ENCODE peak calls at places on chromosomes 13 and 19, in eight cellular contexts. U is MM.1S, L is body of pancreas, N is left lung, Y is PC-3, P is tibial artery, Z is colonic mucosa, S is mesenchymal stem cell. V is an unnamed sample. For H3K4me1, the result is how much of the 10 kb centered on the place peaks cover.

GRCh38 chr19:29510701-29511265 is 15.0 kb upstream of the VSTM2B start:
- DNase-seq in N (peak), U (no peak), Y (no peak), Z (no peak), S (no peak), P (no peak), L (no peak), V (no peak)

GRCh38 chr19:42121666-42122069 is 10.6 kb downstream of the POU2F2 start:
- DNase-seq in Z (peak), L (no peak), S (peak), Y (peak), N (peak), U (no peak), P (peak), V (peak)

GRCh38 chr13:95188128-95188527 is 113.1 kb downstream of the ABCC4 start:
- DNase-seq in U (no peak), Y (no peak), S (peak), Z (no peak), N (no peak), L (no peak), P (no peak), V (no peak)

GRCh38 chr13:95524270-95524901 is 28.1 kb upstream of the CLDN10 start:
- DNase-seq in N (no peak), Y (peak), Z (no peak), S (no peak), P (no peak), U (no peak), L (no peak), V (no peak)

GRCh38 chr13:23414682-23415081 is 18.8 kb downstream of the SACS start:
- DNase-seq in Y (no peak), P (no peak), U (no peak), Z (no peak), S (no peak), N (no peak), L (no peak), V (no peak)

GRCh38 chr19:5106361-5106760 is 137.4 kb downstream of the KDM4B start:
- DNase-seq in L (no peak), U (no peak), N (no peak), S (no peak), Y (no peak), P (no peak), Z (no peak), V (no peak)

GRCh38 chr19:13008926-13009787 is 13.9 kb downstream of the NFIX start:
- DNase-seq in Z (no peak), L (no peak), Y (peak), U (no peak), S (no peak), N (peak), P (no peak), V (no peak)

GRCh38 chr13:44220948-44221347 is 152.7 kb upstream of the SERP2 start:
- DNase-seq in Y (no peak), S (no peak), U (no peak), Z (no peak), L (no peak), P (peak), N (no peak), V (no peak)

GRCh38 chr13:57935965-57936364 is 304.4 kb downstream of the PCDH17 start:
- DNase-seq in Y (no peak), S (no peak), Z (no peak), U (no peak), L (no peak), N (no peak), P (no peak), V (no peak)

GRCh38 chr19:41192574-41193419 is at the start of gene CYP2S1:
- DNase-seq in Z (peak), U (no peak), P (no peak), S (peak), N (peak), L (no peak), Y (peak), V (peak)

GRCh38 chr13:100610399-100611347 is 22.1 kb upstream of the GGACT start:
- DNase-seq in U (no peak), S (no peak), L (no peak), Y (no peak), Z (no peak), N (no peak), P (no peak), V (no peak)

GRCh38 chr19:51020988-51021651 is 1.6 kb upstream of the KLK10 start:
- DNase-seq in S (peak), P (no peak), U (peak), Z (no peak), L (peak), N (no peak), Y (peak), V (peak)

GRCh38 chr19:35731353-35731752 is 10.9 kb downstream of the IGFLR1 start:
- DNase-seq in P (no peak), L (no peak), Y (peak), Z (no peak), S (no peak), U (no peak), N (no peak), V (no peak)

GRCh38 chr13:110617326-110618072 is 2.2 kb downstream of the NAXD start:
- DNase-seq in S (peak), U (no peak), N (no peak), Z (peak), Y (no peak), P (no peak), L (peak), V (no peak)

GRCh38 chr13:48334534-48335127 is 31.1 kb downstream of the RB1 start:
- DNase-seq in L (no peak), Y (peak), Z (no peak), P (no peak), N (no peak), S (peak), U (peak), V (peak)

GRCh38 chr19:53903055-53903680 is 5.9 kb upstream of the CACNG7 start:
- DNase-seq in P (no peak), Y (peak), L (peak), U (peak), Z (peak), S (peak), N (no peak), V (peak)

GRCh38 chr13:39159971-39160370 is 121.7 kb downstream of the NHLRC3 start:
- DNase-seq in U (no peak), N (no peak), L (no peak), P (no peak), Y (no peak), S (no peak), Z (no peak), V (no peak)

GRCh38 chr19:35206379-35206778 is 22.2 kb downstream of the FAM187B start:
- DNase-seq in N (no peak), L (no peak), Z (no peak), U (peak), S (no peak), P (no peak), Y (no peak), V (no peak)

GRCh38 chr19:39119830-39120229 is 5.8 kb upstream of the PAK4 start:
- DNase-seq in U (no peak), Y (no peak), L (no peak), S (no peak), P (no peak), N (no peak), Z (no peak), V (no peak)

GRCh38 chr13:93226623-93227279 is at the start of gene GPC6:
- DNase-seq in U (peak), N (no peak), S (peak), Z (peak), Y (peak), P (no peak), L (peak), V (no peak)

GRCh38 chr19:19050731-19051130 is 13.1 kb upstream of the SLC25A42 start:
- DNase-seq in Z (no peak), S (no peak), Y (no peak), N (no peak), L (no peak), U (no peak), P (no peak), V (no peak)

GRCh38 chr13:95368998-95369397 is 67.7 kb upstream of the ABCC4 start:
- DNase-seq in Y (no peak), Z (no peak), L (no peak), S (no peak), P (no peak), U (no peak), N (no peak), V (no peak)

GRCh38 chr13:40309881-40310280 is 356.6 kb downstream of the FOXO1 start:
- DNase-seq in Y (no peak), S (no peak), Z (no peak), U (no peak), L (no peak), P (no peak), N (no peak), V (no peak)

GRCh38 chr19:52566588-52566987 is 3.5 kb upstream of the ZNF701 start:
- DNase-seq in Y (peak), P (no peak), U (no peak), L (no peak), Z (no peak), N (no peak), S (peak), V (no peak)

GRCh38 chr13:22032905-22033304 is 362.0 kb downstream of the FGF9 start:
- DNase-seq in S (no peak), N (no peak), Z (no peak), P (no peak), Y (no peak), L (peak), U (no peak), V (no peak)

GRCh38 chr19:42524250-42524649 is 4.0 kb downstream of the CEACAM1 start:
- DNase-seq in L (no peak), U (no peak), P (no peak), Z (no peak), Y (no peak), N (no peak), S (no peak), V (no peak)

GRCh38 chr13:102825921-102826706 is 19.7 kb upstream of the ERCC5 start:
- DNase-seq in L (no peak), P (no peak), S (peak), Y (peak), N (no peak), Z (no peak), U (no peak), V (no peak)

GRCh38 chr13:52659340-52659739 is 6.7 kb downstream of the SUGT1 start:
- DNase-seq in S (no peak), P (no peak), L (no peak), U (no peak), Z (no peak), N (no peak), Y (no peak), V (no peak)

GRCh38 chr13:52638929-52639328 is 3.3 kb upstream of the HNRNPA1L2 start:
- DNase-seq in Y (no peak), Z (no peak), U (no peak), N (no peak), L (no peak), S (no peak), P (no peak), V (no peak)

GRCh38 chr19:47429140-47429793 is 9.9 kb upstream of the MEIS3 start:
- DNase-seq in S (no peak), U (no peak), Z (no peak), N (no peak), L (no peak), Y (no peak), P (no peak), V (no peak)

GRCh38 chr19:47427241-47428176 is 8.2 kb upstream of the MEIS3 start:
- DNase-seq in N (no peak), L (peak), Z (peak), S (peak), U (peak), Y (peak), P (no peak), V (peak)

GRCh38 chr19:47432091-47432490 is 12.8 kb upstream of the MEIS3 start:
- DNase-seq in Z (no peak), S (no peak), Y (no peak), N (no peak), U (no peak), L (no peak), P (no peak), V (no peak)

GRCh38 chr19:47430041-47430802 is 10.9 kb upstream of the MEIS3 start:
- DNase-seq in Z (peak), Y (no peak), P (no peak), U (no peak), N (no peak), S (peak), L (peak), V (no peak)

GRCh38 chr19:47428177-47428894 is 9.0 kb upstream of the MEIS3 start:
- DNase-seq in N (no peak), Z (peak), L (peak), Y (peak), S (peak), P (peak), U (peak), V (peak)
- H3K4me3 ChIP-seq in N (no peak), Z (no peak), L (no peak), Y (peak), S (peak), P (no peak), U (peak), V (peak)

GRCh38 chr19:2111425-2111824 is 14.7 kb downstream of the IZUMO4 start:
- DNase-seq in U (no peak), L (no peak), Z (no peak), Y (no peak), N (peak), P (no peak), S (no peak), V (no peak)
- H3K4me1 ChIP-seq in U (under half), L (under half), Z (under half), Y (under half), N (under half), P (under half), S (under half), V (under half)

GRCh38 chr19:676007-676342 is 217 bp upstream of the FSTL3 start:
- DNase-seq in Z (no peak), S (no peak), Y (no peak), N (no peak), P (no peak), L (no peak), U (no peak), V (no peak)

GRCh38 chr19:678791-679388 is 2.7 kb downstream of the FSTL3 start:
- DNase-seq in N (no peak), Y (no peak), S (peak), U (no peak), P (peak), L (no peak), Z (no peak), V (no peak)

GRCh38 chr19:677201-677600 is 1.0 kb downstream of the FSTL3 start:
- DNase-seq in P (peak), Y (peak), U (no peak), L (peak), N (no peak), Z (peak), S (peak), V (no peak)

GRCh38 chr19:676343-677105 is at the start of gene FSTL3:
- DNase-seq in U (no peak), Z (no peak), L (no peak), Y (peak), N (no peak), P (no peak), S (peak), V (no peak)

GRCh38 chr19:677601-678380 is 1.6 kb downstream of the FSTL3 start:
- DNase-seq in L (peak), Z (no peak), Y (peak), U (no peak), N (no peak), S (peak), P (peak), V (no peak)
- H3K27ac ChIP-seq in L (peak), Z (peak), Y (peak), U (no peak), N (peak), S (peak), P (peak), V (no peak)

GRCh38 chr19:3402631-3403443 is 36.5 kb downstream of the NFIC start:
- DNase-seq in P (no peak), L (no peak), Y (no peak), N (no peak), S (no peak), Z (no peak), U (no peak), V (no peak)

GRCh38 chr19:3405261-3405653 is 38.9 kb downstream of the NFIC start:
- DNase-seq in Z (no peak), U (no peak), L (no peak), P (no peak), N (no peak), S (no peak), Y (no peak), V (no peak)

GRCh38 chr19:3401004-3401768 is 34.8 kb downstream of the NFIC start:
- DNase-seq in Y (no peak), Z (no peak), S (no peak), L (peak), U (no peak), P (no peak), N (no peak), V (no peak)

GRCh38 chr19:3404324-3405260 is 38.2 kb downstream of the NFIC start:
- DNase-seq in L (peak), P (peak), Z (peak), N (peak), S (peak), Y (no peak), U (no peak), V (no peak)

GRCh38 chr19:3403489-3404323 is 37.3 kb downstream of the NFIC start:
- DNase-seq in U (no peak), S (peak), L (peak), Z (peak), P (peak), Y (no peak), N (peak), V (no peak)
- H3K4me3 ChIP-seq in U (no peak), S (peak), L (no peak), Z (peak), P (peak), Y (no peak), N (peak), V (no peak)

DNA sequence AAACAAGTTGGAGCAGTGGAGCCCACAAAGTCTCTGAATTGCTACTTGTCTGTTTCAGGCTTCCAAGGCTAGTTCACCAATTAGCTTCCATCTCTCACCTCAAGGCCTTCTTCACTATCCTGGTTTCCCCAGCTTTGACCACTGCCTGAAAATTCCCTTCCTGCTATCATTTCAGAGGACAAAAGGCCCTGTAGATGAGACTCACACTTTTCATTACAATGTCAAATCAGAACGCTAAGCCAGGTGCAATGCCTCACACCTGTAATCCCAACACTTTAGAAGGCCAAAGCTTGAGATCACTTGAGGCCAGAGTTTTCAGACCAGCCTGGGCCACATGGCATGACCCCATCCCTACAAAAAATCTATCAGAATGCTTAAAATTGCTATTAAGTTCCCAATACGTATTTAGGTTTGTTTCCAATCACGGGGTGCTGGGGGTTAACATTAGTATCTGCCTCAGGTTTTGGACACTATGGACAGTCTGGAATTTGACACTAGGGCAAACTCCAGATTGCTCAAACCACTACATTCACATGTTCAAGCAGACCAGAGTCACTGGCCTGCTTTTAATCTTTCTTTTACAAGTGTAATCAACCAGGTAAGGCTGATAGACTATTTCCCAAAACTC is 5.5 kb downstream of the TPT1 start:
- DNase-seq in S (peak), P (no peak), U (no peak), Y (no peak), Z (no peak), N (no peak), L (no peak), V (no peak)
- H3K4me1 ChIP-seq in S (under half), P (under half), U (under half), Y (half or more), Z (under half), N (under half), L (under half), V (half or more)

GRCh38 chr19:11198175-11198534 is 810 bp upstream of the KANK2 start:
- DNase-seq in Z (no peak), Y (no peak), N (no peak), L (no peak), P (no peak), U (no peak), S (no peak), V (no peak)
- H3K27ac ChIP-seq in Z (peak), Y (peak), N (peak), L (peak), P (peak), U (peak), S (peak), V (no peak)

GRCh38 chr19:17725422-17726078 is 6.3 kb downstream of the MAP1S start:
- DNase-seq in N (no peak), S (no peak), L (no peak), Y (no peak), P (no peak), U (no peak), Z (no peak), V (no peak)
- H3K4me3 ChIP-seq in N (no peak), S (no peak), L (no peak), Y (no peak), P (no peak), U (no peak), Z (no peak), V (no peak)

GRCh38 chr13:99192480-99192879 is 8.2 kb upstream of the UBAC2 start:
- DNase-seq in Z (peak), Y (no peak), U (no peak), P (no peak), N (no peak), S (no peak), L (no peak), V (no peak)
- H3K4me1 ChIP-seq in Z (under half), Y (under half), U (under half), P (under half), N (under half), S (under half), L (under half), V (under half)

DNA sequence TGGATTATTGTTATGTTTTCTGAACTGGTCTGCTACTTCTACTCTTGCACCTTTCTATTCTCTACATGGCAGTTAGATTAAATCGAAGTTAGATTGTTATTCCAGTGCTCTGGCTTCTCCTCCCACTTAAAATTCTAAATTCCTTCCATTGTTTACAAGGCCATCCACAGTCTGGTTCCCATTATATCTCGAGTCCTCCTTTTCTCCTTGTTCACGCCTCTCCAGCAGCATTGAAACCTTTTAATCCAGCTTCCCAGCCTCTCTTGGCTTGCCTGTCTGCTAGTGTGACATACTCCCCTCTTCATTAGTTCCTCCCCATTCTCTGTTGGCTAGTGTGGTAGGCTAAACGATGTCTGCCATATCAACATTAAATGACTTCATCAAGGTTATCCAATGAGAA is 54.5 kb downstream of the DNAJC15 start:
- DNase-seq in L (no peak), U (no peak), P (no peak), Y (no peak), N (no peak), S (no peak), Z (no peak), V (no peak)
- H3K27ac ChIP-seq in L (no peak), U (no peak), P (no peak), Y (no peak), N (no peak), S (no peak), Z (no peak), V (no peak)

GRCh38 chr13:99340638-99341037 is 33.4 kb upstream of the GPR183 start:
- DNase-seq in L (no peak), U (no peak), S (no peak), Z (no peak), N (no peak), Y (no peak), P (no peak), V (no peak)

GRCh38 chr13:99342723-99343315 is 35.6 kb upstream of the GPR183 start:
- DNase-seq in U (no peak), Y (no peak), L (no peak), S (no peak), Z (no peak), P (no peak), N (no peak), V (no peak)

GRCh38 chr13:99341969-99342722 is 34.9 kb upstream of the GPR183 start:
- DNase-seq in N (no peak), U (no peak), P (no peak), S (no peak), Y (no peak), L (no peak), Z (no peak), V (no peak)

GRCh38 chr13:99339230-99339721 is 32.1 kb upstream of the GPR183 start:
- DNase-seq in S (no peak), L (no peak), N (no peak), U (no peak), P (no peak), Y (no peak), Z (no peak), V (no peak)

GRCh38 chr13:99339736-99340392 is 32.7 kb upstream of the GPR183 start:
- DNase-seq in P (no peak), Z (no peak), Y (no peak), L (peak), U (no peak), S (peak), N (no peak), V (no peak)
- H3K4me3 ChIP-seq in P (no peak), Z (no peak), Y (no peak), L (no peak), U (no peak), S (no peak), N (no peak), V (peak)